ENCODE peak calls at places on chromosomes 4 and X, in five cellular contexts. Z, H, E, W and X are unnamed samples.

GRCh38 chr4:37453361-37454262 is 209.1 kb downstream of the NWD2 start:
- DNase-seq in Z (peak), H (no peak), E (peak), W (peak), X (peak)

GRCh38 chr4:159169414-159169813 is 66.5 kb downstream of the RAPGEF2 start:
- DNase-seq in Z (no peak), H (no peak), E (no peak), W (no peak), X (no peak)

GRCh38 chr4:91502365-91502764 is 801.4 kb upstream of the GRID2 start:
- DNase-seq in Z (no peak), H (no peak), E (peak), W (no peak), X (peak)

GRCh38 chr4:5638976-5639375 is 69.4 kb downstream of the EVC2 start:
- DNase-seq in Z (no peak), H (no peak), E (no peak), W (no peak), X (no peak)

GRCh38 chr4:3079694-3080123 is 5.2 kb downstream of the HTT start:
- DNase-seq in Z (no peak), H (no peak), E (no peak), W (no peak), X (no peak)

GRCh38 chrX:13419276-13419675 is 99.4 kb upstream of the ATXN3L start:
- DNase-seq in Z (no peak), H (no peak), E (no peak), W (no peak), X (no peak)

GRCh38 chr4:2132438-2132837 is 73.3 kb downstream of the NAT8L start:
- DNase-seq in Z (no peak), H (no peak), E (no peak), W (no peak), X (no peak)

GRCh38 chr4:108427946-108428345 is 192.4 kb upstream of the RPL34 start:
- DNase-seq in Z (no peak), H (no peak), E (no peak), W (no peak), X (no peak)

GRCh38 chr4:17497890-17498523 is 13.9 kb downstream of the QDPR start:
- DNase-seq in Z (no peak), H (no peak), E (no peak), W (no peak), X (no peak)